ENCODE peak calls at places on chromosomes 7 and 10, in four cellular contexts. One of them, this sample, is unnamed.

GRCh38 chr10:5434017-5434753 is 21.8 kb downstream of the NET1 start:
- DNase-seq in IMR-90: peak; percentile 81
- DNase-seq in H1: no peak
- DNase-seq in H9: no peak
- DNase-seq in this sample: peak; percentile 64

GRCh38 chr7:106521115-106521514 is 139.8 kb downstream of the CCDC71L start:
- DNase-seq in IMR-90: no peak
- DNase-seq in H1: no peak
- DNase-seq in H9: peak; percentile 32
- DNase-seq in this sample: peak; percentile 79

GRCh38 chr10:77179015-77179695 is 458.5 kb downstream of the KCNMA1 start:
- DNase-seq in IMR-90: peak; percentile 94
- DNase-seq in H1: no peak
- DNase-seq in H9: peak; percentile 40
- DNase-seq in this sample: peak; percentile 51

GRCh38 chr7:24075426-24075810 is 208.6 kb upstream of the NPY start:
- DNase-seq in IMR-90: no peak
- DNase-seq in H1: no peak
- DNase-seq in H9: no peak
- DNase-seq in this sample: no peak

GRCh38 chr7:23076774-23077173 is 28.8 kb upstream of the KLHL7 start:
- DNase-seq in IMR-90: no peak
- DNase-seq in H1: no peak
- DNase-seq in H9: no peak
- DNase-seq in this sample: peak; percentile 87

GRCh38 chr7:76310102-76310957 is 7.9 kb downstream of the HSPB1 start:
- DNase-seq in IMR-90: no peak
- DNase-seq in H1: no peak
- DNase-seq in H9: no peak
- DNase-seq in this sample: no peak

GRCh38 chr7:149741629-149742028 is 31.8 kb downstream of the ZNF467 start:
- DNase-seq in IMR-90: no peak
- DNase-seq in H1: no peak
- DNase-seq in H9: no peak
- DNase-seq in this sample: no peak

GRCh38 chr10:91514684-91515253 is 104.6 kb downstream of the HECTD2 start:
- DNase-seq in IMR-90: peak; percentile 34
- DNase-seq in H1: no peak
- DNase-seq in H9: no peak
- DNase-seq in this sample: no peak

GRCh38 chr7:121006731-121007315 is 18.3 kb downstream of the CPED1 start:
- DNase-seq in IMR-90: no peak
- DNase-seq in H1: no peak
- DNase-seq in H9: no peak
- DNase-seq in this sample: peak; percentile 49

GRCh38 chr10:75553550-75553949 is 122.1 kb downstream of the LRMDA start:
- DNase-seq in IMR-90: no peak
- DNase-seq in H1: no peak
- DNase-seq in H9: no peak
- DNase-seq in this sample: no peak

GRCh38 chr10:80187465-80188409 is 17.6 kb downstream of the ANXA11 start:
- DNase-seq in IMR-90: no peak
- DNase-seq in H1: no peak
- DNase-seq in H9: no peak
- DNase-seq in this sample: no peak

GRCh38 chr10:114694735-114695134 is 36.7 kb upstream of the ABLIM1 start:
- DNase-seq in IMR-90: no peak
- DNase-seq in H1: no peak
- DNase-seq in H9: peak; percentile 68
- DNase-seq in this sample: peak; percentile 75

GRCh38 chr10:49417311-49418052 is 21.6 kb upstream of the DRGX start:
- DNase-seq in IMR-90: no peak
- DNase-seq in H1: no peak
- DNase-seq in H9: no peak
- DNase-seq in this sample: no peak

GRCh38 chr7:18350678-18351077 is 144.9 kb upstream of the HDAC9 start:
- DNase-seq in IMR-90: no peak
- DNase-seq in H1: no peak
- DNase-seq in H9: no peak
- DNase-seq in this sample: no peak

GRCh38 chr10:34698248-34698831 is 116.8 kb downstream of the PARD3 start:
- DNase-seq in IMR-90: no peak
- DNase-seq in H1: no peak
- DNase-seq in H9: no peak
- DNase-seq in this sample: no peak

GRCh38 chr7:69911337-69911736 is 313.1 kb downstream of the AUTS2 start:
- DNase-seq in IMR-90: no peak
- DNase-seq in H1: no peak
- DNase-seq in H9: no peak
- DNase-seq in this sample: no peak

GRCh38 chr10:80498833-80499671 is 38.6 kb upstream of the SH2D4B start:
- DNase-seq in IMR-90: peak; percentile 97
- DNase-seq in H1: no peak
- DNase-seq in H9: peak; percentile 51
- DNase-seq in this sample: peak; percentile 92

GRCh38 chr7:78709658-78710057 is 743.8 kb downstream of the MAGI2 start:
- DNase-seq in IMR-90: no peak
- DNase-seq in H1: no peak
- DNase-seq in H9: no peak
- DNase-seq in this sample: no peak

GRCh38 chr10:47176903-47177860 is 122.8 kb upstream of the GDF10 start:
- DNase-seq in IMR-90: peak; percentile 79
- DNase-seq in H1: no peak
- DNase-seq in H9: no peak
- DNase-seq in this sample: no peak

GRCh38 chr10:13003004-13003403 is 1.5 kb upstream of the CCDC3 start:
- DNase-seq in IMR-90: peak; percentile 48
- DNase-seq in H1: no peak
- DNase-seq in H9: no peak
- DNase-seq in this sample: no peak

GRCh38 chr7:16492513-16493062 is 27.1 kb upstream of the SOSTDC1 start:
- DNase-seq in IMR-90: peak; percentile 46
- DNase-seq in H1: no peak
- DNase-seq in H9: no peak
- DNase-seq in this sample: no peak

GRCh38 chr10:14749051-14749809 is 25.5 kb downstream of the FAM107B start:
- DNase-seq in IMR-90: no peak
- DNase-seq in H1: no peak
- DNase-seq in H9: no peak
- DNase-seq in this sample: peak; percentile 9

GRCh38 chr10:323651-324293 is 188.5 kb downstream of the ZMYND11 start:
- DNase-seq in IMR-90: peak; percentile 97
- DNase-seq in H1: no peak
- DNase-seq in H9: no peak
- DNase-seq in this sample: no peak

GRCh38 chr10:117615649-117616048 is 73.1 kb downstream of the EMX2 start:
- DNase-seq in IMR-90: no peak
- DNase-seq in H1: no peak
- DNase-seq in H9: no peak
- DNase-seq in this sample: no peak

GRCh38 chr7:139838276-139838675 is 9.2 kb downstream of the TBXAS1 start:
- DNase-seq in IMR-90: no peak
- DNase-seq in H1: no peak
- DNase-seq in H9: no peak
- DNase-seq in this sample: no peak

DNA sequence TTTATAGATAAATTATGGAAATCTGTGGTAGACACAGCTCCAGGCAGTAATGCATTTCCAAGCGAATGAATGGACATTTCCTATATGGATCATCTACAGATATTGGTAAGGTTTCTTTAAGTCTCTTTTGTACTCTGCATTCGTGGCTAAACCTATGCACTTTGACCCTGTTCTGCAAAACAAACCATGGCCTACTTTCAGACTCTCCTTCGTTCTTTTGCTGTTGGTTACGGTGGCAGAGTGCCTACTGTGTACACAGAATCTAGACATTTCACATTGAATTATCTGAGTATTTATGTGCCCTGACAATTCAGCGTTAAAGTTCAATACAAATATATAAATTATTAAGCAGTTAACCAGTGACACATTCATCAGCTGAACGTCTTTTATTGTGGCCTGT is 93.3 kb downstream of the MGMT start:
- DNase-seq in IMR-90: no peak
- DNase-seq in H1: no peak
- DNase-seq in H9: no peak
- DNase-seq in this sample: no peak
- H4K5ac ChIP-seq in IMR-90: no peak overlapping the region
- H4K5ac ChIP-seq in H1: no peak overlapping the region
- H4K5ac ChIP-seq in H9: no peak overlapping the region
- H4K5ac ChIP-seq in this sample: no peak overlapping the region

GRCh38 chr7:92503767-92504166 is 24.6 kb downstream of the PEX1 start:
- DNase-seq in IMR-90: no peak
- DNase-seq in H1: no peak
- DNase-seq in H9: no peak
- DNase-seq in this sample: no peak
- H4K5ac ChIP-seq in IMR-90: no peak overlapping the region
- H4K5ac ChIP-seq in H1: no peak overlapping the region
- H4K5ac ChIP-seq in H9: no peak overlapping the region
- H4K5ac ChIP-seq in this sample: no peak overlapping the region

GRCh38 chr7:66859339-66859738 is 61.7 kb upstream of the TMEM248 start:
- DNase-seq in IMR-90: no peak
- DNase-seq in H1: no peak
- DNase-seq in H9: no peak
- DNase-seq in this sample: no peak

GRCh38 chr7:66859794-66860645 is 61.0 kb upstream of the TMEM248 start:
- DNase-seq in IMR-90: peak; percentile 42
- DNase-seq in H1: no peak
- DNase-seq in H9: peak; percentile 46
- DNase-seq in this sample: peak; percentile 63

GRCh38 chr7:66865290-66865864 is 55.6 kb upstream of the TMEM248 start:
- DNase-seq in IMR-90: no peak
- DNase-seq in H1: no peak
- DNase-seq in H9: no peak
- DNase-seq in this sample: no peak

DNA sequence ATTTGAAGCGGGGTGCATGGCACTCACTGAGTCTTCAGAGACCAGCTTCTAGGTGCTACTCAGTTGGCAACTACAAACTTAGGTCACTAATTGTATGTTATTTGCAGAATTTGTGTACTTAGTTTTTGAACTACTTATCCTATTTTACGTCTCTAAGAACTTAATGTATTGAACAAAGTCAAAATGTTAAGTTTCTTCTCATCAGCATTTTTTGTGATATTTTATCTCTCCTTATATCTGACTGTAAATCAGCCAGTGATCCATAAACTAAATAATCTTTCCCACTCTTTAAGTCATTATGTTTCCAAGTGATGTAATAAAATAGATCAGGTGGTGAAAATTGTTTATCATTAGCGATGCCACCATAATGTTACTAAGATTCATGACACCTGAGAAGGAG is 60.3 kb upstream of the TMEM248 start:
- DNase-seq in IMR-90: no peak
- DNase-seq in H1: no peak
- DNase-seq in H9: no peak
- DNase-seq in this sample: no peak
- H4K5ac ChIP-seq in IMR-90: no peak overlapping the region
- H4K5ac ChIP-seq in H1: no peak overlapping the region
- H4K5ac ChIP-seq in H9: no peak overlapping the region
- H4K5ac ChIP-seq in this sample: no peak overlapping the region

DNA sequence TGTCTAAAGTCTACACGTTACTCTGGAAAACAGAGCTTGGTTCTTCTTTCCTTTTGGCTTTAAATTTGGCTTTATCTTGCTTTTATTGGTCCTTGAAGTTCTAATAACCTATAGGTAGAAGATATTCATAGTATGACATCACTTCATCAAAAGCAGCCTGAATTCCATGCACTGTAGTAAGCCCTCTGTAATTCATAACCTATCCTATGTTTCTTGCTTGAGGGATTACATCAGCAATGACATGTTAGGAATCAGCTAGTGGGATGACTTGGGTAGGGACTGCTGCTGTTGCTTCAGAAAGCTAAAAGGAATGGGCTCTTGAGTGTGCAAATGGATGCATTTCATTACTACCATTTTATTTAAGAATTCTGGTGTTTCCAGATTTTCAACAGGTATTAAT is 184.9 kb downstream of the PTEN start:
- DNase-seq in IMR-90: peak; percentile 76
- DNase-seq in H1: no peak
- DNase-seq in H9: no peak
- DNase-seq in this sample: no peak
- H4K5ac ChIP-seq in IMR-90: no peak overlapping the region
- H4K5ac ChIP-seq in H1: no peak overlapping the region
- H4K5ac ChIP-seq in H9: no peak overlapping the region
- H4K5ac ChIP-seq in this sample: no peak overlapping the region

This sample was measured in mesendoderm.